ENCODE peak calls at places on chromosomes 1 and 21, in five cellular contexts. G is activated effector memory CD4-positive, alpha-beta T cell treated with Interleukin-2 at 50 U/mL for 16 hours; O is COR-L47; F is CD8-positive, alpha-beta memory T cell; W is GM03348. C is an unnamed sample.

GRCh38 chr1:245338485-245338877 is 183.7 kb downstream of the KIF26B start:
- DNase-seq in G (no peak), O (no peak), F (no peak), W (no peak), C (no peak)

GRCh38 chr1:200129480-200129879 is 102.0 kb downstream of the NR5A2 start:
- DNase-seq in G (no peak), O (no peak), F (peak; percentile 70), W (no peak), C (no peak)

GRCh38 chr1:30405631-30406212 is 317.7 kb downstream of the MATN1 start:
- DNase-seq in G (no peak), O (no peak), F (no peak), W (no peak), C (no peak)

GRCh38 chr1:67239738-67240137 is 67.9 kb upstream of the IL12RB2 start:
- DNase-seq in G (no peak), O (no peak), F (no peak), W (no peak), C (no peak)

GRCh38 chr1:205600085-205600484 is 31.7 kb downstream of the ELK4 start:
- DNase-seq in G (no peak), O (no peak), F (no peak), W (no peak), C (no peak)

GRCh38 chr1:113780363-113781146 is 21.3 kb upstream of the PHTF1 start:
- DNase-seq in G (no peak), O (no peak), F (no peak), W (no peak), C (no peak)

GRCh38 chr21:26842976-26843911 is 2.0 kb downstream of the ADAMTS1 start:
- DNase-seq in G (no peak), O (peak; percentile 79), F (no peak), W (peak; percentile 91), C (no peak)

GRCh38 chr21:34762761-34763160 is 94.0 kb downstream of the CLIC6 start:
- DNase-seq in G (no peak), O (no peak), F (no peak), W (peak; percentile 68), C (no peak)

GRCh38 chr21:44413566-44414290 is 41.6 kb upstream of the LRRC3 start:
- DNase-seq in G (no peak), O (no peak), F (peak; percentile 37), W (no peak), C (no peak)

GRCh38 chr1:230517786-230518185 is 91.7 kb upstream of the PGBD5 start:
- DNase-seq in G (no peak), O (peak; percentile 19), F (no peak), W (no peak), C (no peak)

GRCh38 chr1:193794239-193794638 is 607.8 kb upstream of the B3GALT2 start:
- DNase-seq in G (no peak), O (no peak), F (no peak), W (no peak), C (no peak)

GRCh38 chr1:69976896-69977295 is 228.5 kb downstream of the LRRC40 start:
- DNase-seq in G (no peak), O (no peak), F (no peak), W (peak; percentile 24), C (no peak)

GRCh38 chr21:26388731-26389231 is 184.3 kb downstream of the CYYR1 start:
- DNase-seq in G (no peak), O (no peak), F (no peak), W (peak; percentile 64), C (no peak)

GRCh38 chr1:12150456-12151200 is 16.2 kb upstream of the TNFRSF1B start:
- DNase-seq in G (peak; percentile 45), O (no peak), F (no peak), W (no peak), C (no peak)

GRCh38 chr1:95201905-95202304 is 32.1 kb upstream of the RWDD3 start:
- DNase-seq in G (no peak), O (no peak), F (no peak), W (no peak), C (no peak)

GRCh38 chr1:54806931-54807611 is 5.9 kb upstream of the TTC22 start:
- DNase-seq in G (no peak), O (no peak), F (no peak), W (peak; percentile 47), C (no peak)

GRCh38 chr1:202343652-202344349 is 2.1 kb upstream of the UBE2T start:
- DNase-seq in G (no peak), O (peak; percentile 39), F (no peak), W (peak; percentile 48), C (no peak)

GRCh38 chr1:170162385-170163226 is 16.8 kb downstream of the NTMT2 start:
- DNase-seq in G (no peak), O (no peak), F (no peak), W (peak; percentile 90), C (no peak)

GRCh38 chr21:39336457-39337008 is 12.4 kb downstream of the HMGN1 start:
- DNase-seq in G (no peak), O (no peak), F (no peak), W (no peak), C (no peak)

GRCh38 chr1:223820515-223820858 is 25.3 kb downstream of the TP53BP2 start:
- DNase-seq in G (no peak), O (no peak), F (no peak), W (no peak), C (no peak)

GRCh38 chr21:21714396-21714795 is 716.2 kb downstream of the NCAM2 start:
- DNase-seq in G (no peak), O (no peak), F (no peak), W (peak; percentile 24), C (no peak)

GRCh38 chr21:43613755-43614638 is 45.3 kb downstream of the HSF2BP start:
- DNase-seq in G (no peak), O (no peak), F (no peak), W (peak; percentile 39), C (no peak)

GRCh38 chr1:24605534-24606295 is 37.4 kb upstream of the SRRM1 start:
- DNase-seq in G (no peak), O (no peak), F (no peak), W (no peak), C (no peak)

GRCh38 chr1:226627924-226628623 is 79.5 kb downstream of the STUM start:
- DNase-seq in G (no peak), O (no peak), F (peak; percentile 46), W (no peak), C (no peak)

GRCh38 chr1:25813071-25813733 is 6.6 kb upstream of the MTFR1L start:
- DNase-seq in G (no peak), O (no peak), F (no peak), W (no peak), C (no peak)

GRCh38 chr1:22309572-22309971 is 142.1 kb upstream of the ZBTB40 start:
- DNase-seq in G (no peak), O (no peak), F (no peak), W (no peak), C (no peak)

GRCh38 chr1:165853528-165854075 is 26.2 kb downstream of the UCK2 start:
- DNase-seq in G (no peak), O (no peak), F (no peak), W (no peak), C (no peak)

GRCh38 chr21:26085882-26086281 is 84.7 kb downstream of the APP start:
- DNase-seq in G (no peak), O (no peak), F (no peak), W (no peak), C (no peak)

GRCh38 chr1:111746614-111746999 is 7.4 kb upstream of the INKA2 start:
- DNase-seq in G (no peak), O (no peak), F (no peak), W (no peak), C (no peak)

GRCh38 chr1:178725603-178726517 is 816 bp downstream of the RALGPS2 start:
- DNase-seq in G (peak; percentile 15), O (peak; percentile 64), F (peak; percentile 60), W (peak; percentile 79), C (peak; percentile 29)

GRCh38 chr1:181417915-181418314 is 65.4 kb upstream of the CACNA1E start:
- DNase-seq in G (no peak), O (no peak), F (no peak), W (no peak), C (no peak)